ENCODE peak calls at places on chromosomes 1 and 21, in nine cellular contexts. B is NCI-H2081, F is posterior cingulate gyrus, U is ureter, Q is IMR-90, R is left cardiac atrium, P is hippocampal formation, S is mucosa of gallbladder, W is skeletal muscle cell. I is an unnamed sample.

GRCh38 chr21:45551316-45551715 is 9.1 kb upstream of the SLC19A1 start:
- DNase-seq in W (peak), P (no peak), R (no peak), S (no peak), B (no peak), Q (peak), U (peak), F (no peak), I (no peak)

GRCh38 chr1:40583980-40584379 is 52.5 kb downstream of the ZNF684 start:
- DNase-seq in P (no peak), F (no peak), B (no peak), W (no peak), S (no peak), Q (no peak), U (no peak), R (no peak), I (no peak)

GRCh38 chr21:32336711-32337110 is 38.1 kb downstream of the MRAP start:
- DNase-seq in R (no peak), P (peak), S (no peak), Q (peak), U (no peak), B (no peak), F (peak), W (no peak), I (peak)

GRCh38 chr21:36193200-36193599 is 36.6 kb downstream of the DOP1B start:
- DNase-seq in P (no peak), B (no peak), W (no peak), Q (peak), U (no peak), R (no peak), S (no peak), F (no peak), I (no peak)

GRCh38 chr1:60130703-60131102 is 57.1 kb upstream of the C1orf87 start:
- DNase-seq in U (no peak), R (no peak), P (no peak), S (no peak), F (no peak), Q (no peak), B (no peak), W (peak), I (no peak)

GRCh38 chr1:56915960-56916359 is 49.9 kb downstream of the C8B start:
- DNase-seq in Q (no peak), U (no peak), R (no peak), W (no peak), P (no peak), F (no peak), S (peak), B (no peak), I (no peak)

GRCh38 chr1:36880155-36881070 is 153.9 kb downstream of the GRIK3 start:
- DNase-seq in F (no peak), W (no peak), P (no peak), U (peak), R (no peak), B (no peak), S (peak), Q (no peak), I (no peak)

GRCh38 chr1:201645956-201646355 is 107.0 kb downstream of the NAV1 start:
- DNase-seq in F (no peak), Q (peak), P (no peak), B (no peak), W (no peak), S (no peak), U (no peak), R (no peak), I (no peak)

GRCh38 chr1:38613996-38614395 is 245.6 kb downstream of the RRAGC start:
- DNase-seq in W (no peak), P (peak), F (no peak), R (no peak), U (no peak), B (no peak), S (no peak), Q (no peak), I (peak)

GRCh38 chr1:62810420-62811274 is 26.7 kb downstream of the ATG4C start:
- DNase-seq in F (no peak), R (no peak), S (no peak), Q (no peak), U (no peak), B (no peak), P (no peak), W (no peak), I (no peak)

GRCh38 chr1:156430305-156430704 is 61.3 kb downstream of the RHBG start:
- DNase-seq in U (no peak), B (no peak), Q (no peak), R (no peak), P (no peak), W (no peak), S (no peak), F (no peak), I (no peak)

GRCh38 chr1:41681331-41682136 is 197.1 kb upstream of the EDN2 start:
- DNase-seq in R (no peak), P (no peak), S (no peak), F (no peak), B (no peak), Q (peak), U (no peak), W (peak), I (no peak)

GRCh38 chr21:38848187-38848609 is 42.5 kb downstream of the ETS2 start:
- DNase-seq in B (no peak), F (no peak), W (no peak), S (peak), U (no peak), Q (no peak), P (no peak), R (peak), I (no peak)

GRCh38 chr1:224357626-224358124 is 996 bp downstream of the CNIH4 start:
- DNase-seq in B (peak), Q (peak), R (no peak), S (no peak), W (no peak), U (no peak), P (no peak), F (no peak), I (no peak)

GRCh38 chr1:5354681-5355080 is 637.5 kb downstream of the NPHP4 start:
- DNase-seq in Q (no peak), B (no peak), F (no peak), S (no peak), P (no peak), U (no peak), W (no peak), R (no peak), I (no peak)

GRCh38 chr1:41678141-41678878 is 193.8 kb upstream of the EDN2 start:
- DNase-seq in W (peak), S (peak), U (peak), Q (peak), B (no peak), R (no peak), F (no peak), P (no peak), I (no peak)

GRCh38 chr1:201149400-201149799 is 4.9 kb downstream of the TMEM9 start:
- DNase-seq in Q (peak), B (peak), S (no peak), P (no peak), W (no peak), R (no peak), U (no peak), F (no peak), I (no peak)

GRCh38 chr1:54945393-54945936 is 35.0 kb upstream of the TMEM61 start:
- DNase-seq in U (no peak), Q (no peak), W (no peak), R (peak), F (no peak), P (no peak), B (no peak), S (peak), I (no peak)

GRCh38 chr1:93980881-93981280 is 71.7 kb upstream of the GCLM start:
- DNase-seq in B (no peak), F (no peak), P (no peak), R (no peak), W (no peak), Q (no peak), S (no peak), U (no peak), I (no peak)

GRCh38 chr1:193905288-193906085 is 719.1 kb upstream of the B3GALT2 start:
- DNase-seq in U (no peak), R (no peak), F (no peak), S (no peak), Q (peak), W (no peak), B (no peak), P (no peak), I (no peak)

GRCh38 chr21:45151484-45152115 is 77.2 kb downstream of the ADARB1 start:
- DNase-seq in P (no peak), R (no peak), F (no peak), B (no peak), S (no peak), Q (no peak), U (peak), W (no peak), I (no peak)

GRCh38 chr1:189596197-189596596 is 881.5 kb downstream of the BRINP3 start:
- DNase-seq in S (no peak), U (no peak), F (no peak), B (no peak), P (no peak), W (no peak), R (no peak), Q (peak), I (no peak)

GRCh38 chr1:9305216-9305615 is 12.5 kb downstream of the SPSB1 start:
- DNase-seq in Q (no peak), B (no peak), W (no peak), R (no peak), S (no peak), U (no peak), P (no peak), F (no peak), I (no peak)

GRCh38 chr1:169610110-169610509 is 19.8 kb downstream of the SELP start:
- DNase-seq in W (no peak), F (no peak), B (peak), P (no peak), R (no peak), U (no peak), S (peak), Q (no peak), I (no peak)

GRCh38 chr1:108117908-108118902 is 81.9 kb downstream of the SLC25A24 start:
- DNase-seq in P (no peak), W (no peak), B (no peak), F (no peak), R (no peak), U (no peak), Q (peak), S (no peak), I (no peak)